ENCODE peak calls at places on chromosomes 5 and 9, in eight cellular contexts. Z, H, O, L, E, W, J and X are unnamed samples.

GRCh38 chr9:129737479-129738269 is 15.2 kb downstream of the PTGES start:
- DNase-seq in Z (peak; percentile 77), H (peak; percentile 82), O (peak; percentile 63), L (peak; percentile 44), E (peak; percentile 84), W (peak; percentile 11), J (peak; percentile 77), X (peak; percentile 57)

GRCh38 chr9:84827248-84827786 is 157.8 kb downstream of the NTRK2 start:
- DNase-seq in Z (no peak), H (no peak), O (no peak), L (no peak), E (no peak), W (no peak), J (no peak), X (no peak)

GRCh38 chr5:126454081-126454480 is 30.9 kb downstream of the GRAMD2B start:
- DNase-seq in Z (no peak), H (no peak), O (no peak), L (no peak), E (no peak), W (peak; percentile 34), J (peak; percentile 84), X (no peak)

GRCh38 chr5:133278318-133278717 is 226.5 kb downstream of the HSPA4 start:
- DNase-seq in Z (no peak), H (no peak), O (no peak), L (no peak), E (no peak), W (no peak), J (no peak), X (no peak)

GRCh38 chr5:16992444-16992843 is 56.4 kb upstream of the MYO10 start:
- DNase-seq in Z (no peak), H (no peak), O (no peak), L (no peak), E (peak; percentile 4), W (no peak), J (no peak), X (no peak)

GRCh38 chr5:84578226-84578625 is 193.5 kb upstream of the EDIL3 start:
- DNase-seq in Z (no peak), H (no peak), O (no peak), L (no peak), E (no peak), W (no peak), J (no peak), X (no peak)

GRCh38 chr9:91474656-91475055 is 51.0 kb upstream of the NFIL3 start:
- DNase-seq in Z (no peak), H (no peak), O (no peak), L (peak; percentile 43), E (no peak), W (no peak), J (no peak), X (no peak)

GRCh38 chr9:96513622-96514021 is 63.7 kb downstream of the HABP4 start:
- DNase-seq in Z (no peak), H (no peak), O (no peak), L (peak; percentile 60), E (no peak), W (no peak), J (no peak), X (no peak)

GRCh38 chr5:111404270-111404769 is 108.0 kb downstream of the STARD4 start:
- DNase-seq in Z (no peak), H (no peak), O (no peak), L (no peak), E (no peak), W (no peak), J (no peak), X (no peak)

GRCh38 chr5:9115093-9115492 is 430.8 kb downstream of the SEMA5A start:
- DNase-seq in Z (no peak), H (no peak), O (no peak), L (no peak), E (no peak), W (no peak), J (no peak), X (no peak)

GRCh38 chr5:116573279-116573616 is 1.4 kb downstream of the SEMA6A start:
- DNase-seq in Z (no peak), H (no peak), O (no peak), L (no peak), E (no peak), W (no peak), J (peak; percentile 79), X (no peak)

GRCh38 chr9:121369595-121370265 is at the start of gene STOM:
- DNase-seq in Z (peak; percentile 62), H (peak; percentile 39), O (no peak), L (peak; percentile 64), E (peak; percentile 76), W (no peak), J (no peak), X (peak; percentile 51)

GRCh38 chr5:92599217-92599810 is 981.7 kb downstream of the NR2F1-AS1 start:
- DNase-seq in Z (no peak), H (no peak), O (peak; percentile 12), L (no peak), E (no peak), W (no peak), J (no peak), X (no peak)

GRCh38 chr9:73847536-73847935 is 649.6 kb upstream of the RORB start:
- DNase-seq in Z (no peak), H (no peak), O (no peak), L (no peak), E (no peak), W (no peak), J (no peak), X (no peak)

GRCh38 chr5:154860123-154860522 is 1.7 kb downstream of the CNOT8 start:
- DNase-seq in Z (no peak), H (no peak), O (no peak), L (peak; percentile 61), E (no peak), W (no peak), J (no peak), X (peak; percentile 38)

GRCh38 chr9:86322973-86323644 is 31.1 kb downstream of the TUT7 start:
- DNase-seq in Z (no peak), H (no peak), O (no peak), L (peak; percentile 40), E (no peak), W (no peak), J (no peak), X (no peak)

GRCh38 chr5:128154943-128155342 is 71.4 kb downstream of the SLC12A2 start:
- DNase-seq in Z (no peak), H (no peak), O (no peak), L (no peak), E (no peak), W (no peak), J (no peak), X (no peak)

GRCh38 chr9:886886-887285 is 45.4 kb downstream of the DMRT1 start:
- DNase-seq in Z (no peak), H (no peak), O (no peak), L (no peak), E (no peak), W (no peak), J (no peak), X (no peak)

GRCh38 chr5:143400541-143401252 is 2.8 kb downstream of the NR3C1 start:
- DNase-seq in Z (no peak), H (no peak), O (no peak), L (no peak), E (no peak), W (no peak), J (peak; percentile 68), X (no peak)

GRCh38 chr9:132164604-132165362 is 2.9 kb downstream of the NTNG2 start:
- DNase-seq in Z (no peak), H (no peak), O (no peak), L (peak; percentile 33), E (no peak), W (no peak), J (no peak), X (no peak)

GRCh38 chr5:55868846-55869245 is 17.7 kb downstream of the IL31RA start:
- DNase-seq in Z (no peak), H (no peak), O (no peak), L (peak; percentile 99), E (no peak), W (no peak), J (no peak), X (peak; percentile 8)

GRCh38 chr5:170755679-170756456 is 27.7 kb upstream of the GABRP start:
- DNase-seq in Z (no peak), H (no peak), O (no peak), L (no peak), E (no peak), W (no peak), J (no peak), X (no peak)

GRCh38 chr5:16913187-16913839 is 22.8 kb downstream of the MYO10 start:
- DNase-seq in Z (no peak), H (no peak), O (no peak), L (no peak), E (no peak), W (no peak), J (no peak), X (no peak)

GRCh38 chr9:69818946-69819345 is 1.7 kb upstream of the CFAP95 start:
- DNase-seq in Z (no peak), H (no peak), O (no peak), L (no peak), E (no peak), W (no peak), J (no peak), X (no peak)

GRCh38 chr5:73088026-73088425 is 32.3 kb upstream of the TMEM171 start:
- DNase-seq in Z (no peak), H (no peak), O (no peak), L (no peak), E (no peak), W (no peak), J (no peak), X (no peak)

GRCh38 chr9:130039504-130040147 is 3.4 kb downstream of the FNBP1 start:
- DNase-seq in Z (no peak), H (no peak), O (no peak), L (no peak), E (peak; percentile 58), W (no peak), J (no peak), X (no peak)

GRCh38 chr9:130111805-130112204 is 58.1 kb downstream of the GPR107 start:
- DNase-seq in Z (no peak), H (no peak), O (no peak), L (no peak), E (no peak), W (no peak), J (no peak), X (no peak)

GRCh38 chr9:38018964-38019602 is 49.9 kb downstream of the SHB start:
- DNase-seq in Z (no peak), H (no peak), O (peak; percentile 22), L (peak; percentile 86), E (no peak), W (no peak), J (peak; percentile 22), X (no peak)

GRCh38 chr5:131965826-131966415 is 20.5 kb upstream of the MEIKIN start:
- DNase-seq in Z (no peak), H (no peak), O (no peak), L (no peak), E (no peak), W (no peak), J (no peak), X (no peak)

GRCh38 chr5:35202319-35203111 is 27.8 kb downstream of the PRLR start:
- DNase-seq in Z (no peak), H (no peak), O (peak; percentile 12), L (peak; percentile 57), E (peak; percentile 5), W (no peak), J (peak; percentile 1), X (peak; percentile 25)

GRCh38 chr9:81729141-81729540 is 39.8 kb upstream of the TLE1 start:
- DNase-seq in Z (no peak), H (no peak), O (no peak), L (no peak), E (no peak), W (no peak), J (no peak), X (no peak)

GRCh38 chr5:76367623-76368366 is 35.3 kb upstream of the IQGAP2 start:
- DNase-seq in Z (no peak), H (no peak), O (no peak), L (no peak), E (no peak), W (no peak), J (no peak), X (no peak)